ENCODE peak calls at places on chromosomes 5 and 9, in nine cellular contexts. One of them, this sample, is unnamed.

GRCh38 chr9:137316012-137316981 is 14.2 kb upstream of the NRARP start:
- DNase-seq in stomach: peak; percentile 59
- DNase-seq in IMR-90: no peak
- DNase-seq in H9: peak; percentile 68
- DNase-seq in nephron progenitor cell: peak; percentile 85
- DNase-seq in epithelial cell of esophagus: peak; percentile 76
- DNase-seq in HFF-Myc: no peak
- DNase-seq in AG10803: no peak
- DNase-seq in HCT116: no peak
- DNase-seq in this sample: no peak

GRCh38 chr5:3127423-3127911 is 376.0 kb upstream of the IRX2 start:
- DNase-seq in AG10803: no peak
- DNase-seq in stomach: no peak
- DNase-seq in HCT116: no peak
- DNase-seq in H9: no peak
- DNase-seq in epithelial cell of esophagus: no peak
- DNase-seq in nephron progenitor cell: no peak
- DNase-seq in IMR-90: no peak
- DNase-seq in HFF-Myc: no peak
- DNase-seq in this sample: no peak

GRCh38 chr9:88571417-88571816 is 36.4 kb downstream of the NXNL2 start:
- DNase-seq in epithelial cell of esophagus: no peak
- DNase-seq in stomach: no peak
- DNase-seq in HFF-Myc: no peak
- DNase-seq in H9: no peak
- DNase-seq in AG10803: peak; percentile 24
- DNase-seq in HCT116: no peak
- DNase-seq in IMR-90: no peak
- DNase-seq in nephron progenitor cell: no peak
- DNase-seq in this sample: no peak

GRCh38 chr9:112839331-112839730 is 51.3 kb downstream of the SLC46A2 start:
- DNase-seq in H9: no peak
- DNase-seq in HCT116: no peak
- DNase-seq in stomach: no peak
- DNase-seq in AG10803: no peak
- DNase-seq in nephron progenitor cell: no peak
- DNase-seq in HFF-Myc: no peak
- DNase-seq in epithelial cell of esophagus: no peak
- DNase-seq in IMR-90: no peak
- DNase-seq in this sample: no peak

GRCh38 chr5:45411971-45412612 is 284.1 kb downstream of the HCN1 start:
- DNase-seq in nephron progenitor cell: no peak
- DNase-seq in IMR-90: peak; percentile 22
- DNase-seq in HFF-Myc: no peak
- DNase-seq in AG10803: no peak
- DNase-seq in HCT116: no peak
- DNase-seq in epithelial cell of esophagus: peak; percentile 5
- DNase-seq in stomach: no peak
- DNase-seq in H9: no peak
- DNase-seq in this sample: no peak

GRCh38 chr5:139410121-139410885 is 6.4 kb upstream of the SPATA24 start:
- DNase-seq in H9: no peak
- DNase-seq in epithelial cell of esophagus: no peak
- DNase-seq in stomach: no peak
- DNase-seq in HCT116: no peak
- DNase-seq in nephron progenitor cell: no peak
- DNase-seq in AG10803: peak; percentile 39
- DNase-seq in HFF-Myc: no peak
- DNase-seq in IMR-90: peak; percentile 35
- DNase-seq in this sample: no peak

GRCh38 chr9:419571-420156 is 205.0 kb downstream of the DOCK8 start:
- DNase-seq in HCT116: no peak
- DNase-seq in nephron progenitor cell: no peak
- DNase-seq in epithelial cell of esophagus: peak; percentile 74
- DNase-seq in HFF-Myc: no peak
- DNase-seq in AG10803: peak; percentile 50
- DNase-seq in H9: no peak
- DNase-seq in stomach: peak; percentile 28
- DNase-seq in IMR-90: no peak
- DNase-seq in this sample: no peak

GRCh38 chr5:125634242-125634835 is 788.9 kb upstream of the GRAMD2B start:
- DNase-seq in stomach: no peak
- DNase-seq in epithelial cell of esophagus: no peak
- DNase-seq in nephron progenitor cell: no peak
- DNase-seq in AG10803: no peak
- DNase-seq in IMR-90: no peak
- DNase-seq in H9: no peak
- DNase-seq in HCT116: no peak
- DNase-seq in HFF-Myc: no peak
- DNase-seq in this sample: no peak

GRCh38 chr9:137606734-137607138 is 1.2 kb downstream of the ARRDC1 start:
- DNase-seq in HCT116: no peak
- DNase-seq in AG10803: no peak
- DNase-seq in H9: no peak
- DNase-seq in stomach: peak; percentile 38
- DNase-seq in nephron progenitor cell: peak; percentile 28
- DNase-seq in IMR-90: no peak
- DNase-seq in HFF-Myc: no peak
- DNase-seq in epithelial cell of esophagus: no peak
- DNase-seq in this sample: no peak

GRCh38 chr5:133118741-133119140 is 66.9 kb downstream of the HSPA4 start:
- DNase-seq in HCT116: no peak
- DNase-seq in IMR-90: no peak
- DNase-seq in epithelial cell of esophagus: no peak
- DNase-seq in H9: no peak
- DNase-seq in HFF-Myc: no peak
- DNase-seq in AG10803: no peak
- DNase-seq in stomach: no peak
- DNase-seq in nephron progenitor cell: no peak
- DNase-seq in this sample: no peak

GRCh38 chr9:119836036-119836435 is 466.8 kb upstream of the BRINP1 start:
- DNase-seq in nephron progenitor cell: no peak
- DNase-seq in stomach: no peak
- DNase-seq in AG10803: no peak
- DNase-seq in HFF-Myc: no peak
- DNase-seq in HCT116: no peak
- DNase-seq in epithelial cell of esophagus: no peak
- DNase-seq in IMR-90: no peak
- DNase-seq in H9: no peak
- DNase-seq in this sample: no peak

GRCh38 chr5:76801159-76801802 is 17.5 kb upstream of the F2RL1 start:
- DNase-seq in stomach: no peak
- DNase-seq in epithelial cell of esophagus: peak; percentile 88
- DNase-seq in HCT116: peak; percentile 59
- DNase-seq in nephron progenitor cell: no peak
- DNase-seq in IMR-90: peak; percentile 89
- DNase-seq in H9: no peak
- DNase-seq in AG10803: peak; percentile 87
- DNase-seq in HFF-Myc: no peak
- DNase-seq in this sample: no peak

GRCh38 chr5:179270581-179271300 is 74.5 kb downstream of the ADAMTS2 start:
- DNase-seq in nephron progenitor cell: no peak
- DNase-seq in stomach: no peak
- DNase-seq in HFF-Myc: no peak
- DNase-seq in IMR-90: peak; percentile 47
- DNase-seq in AG10803: peak; percentile 93
- DNase-seq in epithelial cell of esophagus: no peak
- DNase-seq in HCT116: no peak
- DNase-seq in H9: peak; percentile 19
- DNase-seq in this sample: no peak

GRCh38 chr9:2919347-2919746 is 75.5 kb upstream of the PUM3 start:
- DNase-seq in AG10803: peak; percentile 61
- DNase-seq in HCT116: no peak
- DNase-seq in HFF-Myc: no peak
- DNase-seq in H9: no peak
- DNase-seq in epithelial cell of esophagus: no peak
- DNase-seq in IMR-90: no peak
- DNase-seq in stomach: no peak
- DNase-seq in nephron progenitor cell: no peak
- DNase-seq in this sample: no peak

GRCh38 chr5:4906821-4907220 is 233.3 kb upstream of the ADAMTS16 start:
- DNase-seq in H9: no peak
- DNase-seq in IMR-90: no peak
- DNase-seq in stomach: no peak
- DNase-seq in HFF-Myc: no peak
- DNase-seq in HCT116: no peak
- DNase-seq in epithelial cell of esophagus: no peak
- DNase-seq in nephron progenitor cell: no peak
- DNase-seq in AG10803: no peak
- DNase-seq in this sample: no peak

GRCh38 chr5:4909086-4909485 is 231.0 kb upstream of the ADAMTS16 start:
- DNase-seq in HFF-Myc: no peak
- DNase-seq in stomach: no peak
- DNase-seq in H9: no peak
- DNase-seq in nephron progenitor cell: no peak
- DNase-seq in HCT116: no peak
- DNase-seq in epithelial cell of esophagus: no peak
- DNase-seq in AG10803: no peak
- DNase-seq in IMR-90: no peak
- DNase-seq in this sample: no peak

GRCh38 chr5:4901890-4902289 is 238.2 kb upstream of the ADAMTS16 start:
- DNase-seq in stomach: no peak
- DNase-seq in AG10803: no peak
- DNase-seq in nephron progenitor cell: no peak
- DNase-seq in HFF-Myc: no peak
- DNase-seq in IMR-90: no peak
- DNase-seq in HCT116: no peak
- DNase-seq in H9: no peak
- DNase-seq in epithelial cell of esophagus: no peak
- DNase-seq in this sample: no peak

GRCh38 chr5:4907636-4908035 is 232.5 kb upstream of the ADAMTS16 start:
- DNase-seq in HFF-Myc: no peak
- DNase-seq in AG10803: no peak
- DNase-seq in stomach: no peak
- DNase-seq in HCT116: no peak
- DNase-seq in H9: no peak
- DNase-seq in nephron progenitor cell: no peak
- DNase-seq in IMR-90: no peak
- DNase-seq in epithelial cell of esophagus: no peak
- DNase-seq in this sample: no peak

DNA sequence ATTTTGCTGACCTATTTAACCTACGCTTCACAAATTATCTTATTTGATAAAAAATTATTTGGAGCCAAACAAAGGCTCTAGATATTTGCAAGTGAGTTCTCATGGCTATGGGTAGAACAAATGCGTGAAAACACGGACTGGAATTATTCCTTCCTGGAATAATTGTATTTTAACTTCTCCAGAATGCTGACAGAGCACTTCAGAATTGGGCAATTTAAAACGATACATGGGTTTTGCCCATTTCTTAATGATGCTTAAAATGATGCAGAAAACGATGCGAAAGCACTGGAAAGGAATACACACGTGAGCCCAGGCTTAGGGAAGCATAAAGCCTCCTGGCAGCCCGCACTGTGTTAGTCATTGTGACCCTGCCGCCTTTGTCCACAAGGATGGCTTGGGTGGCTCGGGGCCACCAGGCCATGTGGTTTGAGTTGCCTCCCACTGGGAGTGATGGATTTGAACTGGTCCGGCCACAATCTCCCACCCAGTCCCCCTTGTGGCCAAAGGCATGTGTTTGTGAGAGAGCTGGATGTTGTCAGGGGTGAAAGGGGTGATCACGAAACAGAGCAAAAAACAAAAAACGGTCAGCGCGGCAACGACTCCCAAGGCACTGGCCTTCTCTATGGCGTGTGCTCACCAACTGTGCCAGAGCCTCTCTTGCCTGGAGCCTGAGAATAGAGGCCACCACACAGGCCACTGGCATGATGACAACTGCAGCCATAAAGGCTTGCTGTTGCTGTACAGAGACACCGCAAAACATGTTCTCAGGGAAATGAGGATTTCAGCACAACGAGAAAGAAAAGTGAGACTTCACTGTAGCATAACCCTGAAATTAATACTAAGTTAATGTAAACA is 234.2 kb upstream of the ADAMTS16 start:
- DNase-seq in epithelial cell of esophagus: no peak
- DNase-seq in IMR-90: no peak
- DNase-seq in HCT116: no peak
- DNase-seq in nephron progenitor cell: no peak
- DNase-seq in HFF-Myc: no peak
- DNase-seq in stomach: no peak
- DNase-seq in AG10803: no peak
- DNase-seq in H9: peak; percentile 62
- DNase-seq in this sample: no peak
- TF ChIP-seq CTCF in epithelial cell of esophagus: no peak
- TF ChIP-seq CTCF in IMR-90: no peak
- TF ChIP-seq CTCF in HCT116: no peak
- TF ChIP-seq CTCF in nephron progenitor cell: no peak
- TF ChIP-seq CTCF in HFF-Myc: no peak
- TF ChIP-seq CTCF in stomach: no peak
- TF ChIP-seq CTCF in AG10803: no peak
- TF ChIP-seq CTCF in H9: peak; percentile 60
- TF ChIP-seq CTCF in this sample: no peak

GRCh38 chr5:54904425-54904824 is 81.0 kb downstream of the ESM1 start:
- DNase-seq in IMR-90: peak; percentile 73
- DNase-seq in HFF-Myc: no peak
- DNase-seq in stomach: no peak
- DNase-seq in HCT116: no peak
- DNase-seq in AG10803: peak; percentile 74
- DNase-seq in epithelial cell of esophagus: peak; percentile 62
- DNase-seq in H9: peak; percentile 36
- DNase-seq in nephron progenitor cell: peak; percentile 23
- DNase-seq in this sample: no peak
- TF ChIP-seq CTCF in IMR-90: peak; percentile 70
- TF ChIP-seq CTCF in HFF-Myc: peak; percentile 62
- TF ChIP-seq CTCF in stomach: no peak
- TF ChIP-seq CTCF in HCT116: peak; percentile 25
- TF ChIP-seq CTCF in AG10803: peak; percentile 84
- TF ChIP-seq CTCF in epithelial cell of esophagus: peak; percentile 66
- TF ChIP-seq CTCF in H9: peak; percentile 73
- TF ChIP-seq CTCF in nephron progenitor cell: peak; percentile 46
- TF ChIP-seq CTCF in this sample: peak; percentile 59

DNA sequence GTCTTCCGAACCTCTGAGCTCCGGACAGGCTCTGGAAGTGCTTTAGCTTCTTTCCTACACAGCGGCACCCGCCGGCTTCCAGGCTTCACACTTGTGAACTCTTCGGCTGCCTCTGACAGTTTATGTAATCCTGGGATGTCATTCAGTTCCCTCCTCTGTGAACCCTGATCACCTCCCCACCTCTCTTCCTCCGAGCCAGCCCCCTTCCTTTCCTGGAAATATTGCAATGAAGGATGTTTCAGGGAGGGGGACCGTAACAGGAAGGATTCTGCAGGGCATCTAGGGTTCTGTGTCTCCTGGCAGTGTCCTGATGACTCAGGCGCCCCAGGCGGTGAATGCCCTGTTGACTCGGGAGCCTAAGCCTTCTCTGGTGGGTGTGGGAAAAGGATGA is at the start of gene CD14:
- DNase-seq in AG10803: peak; percentile 39
- DNase-seq in nephron progenitor cell: no peak
- DNase-seq in stomach: peak; percentile 32
- DNase-seq in H9: no peak
- DNase-seq in HCT116: no peak
- DNase-seq in IMR-90: no peak
- DNase-seq in HFF-Myc: no peak
- DNase-seq in epithelial cell of esophagus: peak; percentile 77
- DNase-seq in this sample: no peak
- TF ChIP-seq CTCF in AG10803: no peak
- TF ChIP-seq CTCF in nephron progenitor cell: no peak
- TF ChIP-seq CTCF in stomach: no peak
- TF ChIP-seq CTCF in H9: no peak
- TF ChIP-seq CTCF in HCT116: no peak
- TF ChIP-seq CTCF in IMR-90: peak; percentile 3
- TF ChIP-seq CTCF in HFF-Myc: no peak
- TF ChIP-seq CTCF in epithelial cell of esophagus: no peak
- TF ChIP-seq CTCF in this sample: no peak

GRCh38 chr5:93909356-93909755 is 168.0 kb upstream of the POU5F2 start:
- DNase-seq in AG10803: no peak
- DNase-seq in IMR-90: no peak
- DNase-seq in stomach: no peak
- DNase-seq in nephron progenitor cell: no peak
- DNase-seq in H9: no peak
- DNase-seq in HCT116: no peak
- DNase-seq in epithelial cell of esophagus: peak; percentile 9
- DNase-seq in HFF-Myc: no peak
- DNase-seq in this sample: no peak
- TF ChIP-seq CTCF in AG10803: peak; percentile 34
- TF ChIP-seq CTCF in IMR-90: peak; percentile 17
- TF ChIP-seq CTCF in stomach: no peak
- TF ChIP-seq CTCF in nephron progenitor cell: peak; percentile 24
- TF ChIP-seq CTCF in H9: no peak
- TF ChIP-seq CTCF in HCT116: peak; percentile 7
- TF ChIP-seq CTCF in epithelial cell of esophagus: peak; percentile 26
- TF ChIP-seq CTCF in HFF-Myc: no peak
- TF ChIP-seq CTCF in this sample: peak; percentile 52

This sample was measured in neural crest cell.